ENCODE peak calls at places on chromosomes 4 and X, in six cellular contexts. One of them, this sample, is unnamed.

GRCh38 chr4:165458451-165458850 is 79.6 kb downstream of the CPE start:
- DNase-seq in astrocyte: no peak
- DNase-seq in progenitor cell of endocrine pancreas: no peak
- DNase-seq in HEK293T: no peak
- DNase-seq in LoVo: no peak
- DNase-seq in NCI-H1694: no peak
- DNase-seq in this sample: no peak

GRCh38 chr4:184148871-184149637 is 68.6 kb downstream of the ENPP6 start:
- DNase-seq in HEK293T: no peak
- DNase-seq in progenitor cell of endocrine pancreas: no peak
- DNase-seq in NCI-H1694: no peak
- DNase-seq in astrocyte: no peak
- DNase-seq in LoVo: no peak
- DNase-seq in this sample: no peak

GRCh38 chrX:38811515-38812239 is 10.4 kb downstream of the MID1IP1 start:
- DNase-seq in HEK293T: no peak
- DNase-seq in NCI-H1694: no peak
- DNase-seq in astrocyte: peak
- DNase-seq in progenitor cell of endocrine pancreas: no peak
- DNase-seq in LoVo: no peak
- DNase-seq in this sample: no peak

GRCh38 chrX:130028196-130028595 is 45.8 kb downstream of the BCORL1 start:
- DNase-seq in HEK293T: peak
- DNase-seq in progenitor cell of endocrine pancreas: no peak
- DNase-seq in astrocyte: no peak
- DNase-seq in LoVo: peak
- DNase-seq in NCI-H1694: no peak
- DNase-seq in this sample: peak

GRCh38 chr4:181854142-181854541 is 389.1 kb upstream of the TENM3 start:
- DNase-seq in HEK293T: no peak
- DNase-seq in LoVo: no peak
- DNase-seq in progenitor cell of endocrine pancreas: no peak
- DNase-seq in NCI-H1694: no peak
- DNase-seq in astrocyte: peak
- DNase-seq in this sample: no peak

GRCh38 chr4:38489924-38490639 is 173.9 kb upstream of the KLF3 start:
- DNase-seq in astrocyte: peak
- DNase-seq in LoVo: no peak
- DNase-seq in HEK293T: no peak
- DNase-seq in progenitor cell of endocrine pancreas: no peak
- DNase-seq in NCI-H1694: no peak
- DNase-seq in this sample: no peak

GRCh38 chrX:46298821-46299220 is 246.4 kb downstream of the ZNF674 start:
- DNase-seq in progenitor cell of endocrine pancreas: no peak
- DNase-seq in LoVo: no peak
- DNase-seq in HEK293T: no peak
- DNase-seq in NCI-H1694: no peak
- DNase-seq in astrocyte: peak
- DNase-seq in this sample: no peak

GRCh38 chr4:170672571-170672970 is 582.8 kb upstream of the AADAT start:
- DNase-seq in astrocyte: peak
- DNase-seq in LoVo: no peak
- DNase-seq in HEK293T: no peak
- DNase-seq in NCI-H1694: no peak
- DNase-seq in progenitor cell of endocrine pancreas: no peak
- DNase-seq in this sample: no peak

GRCh38 chr4:3654036-3654807 is 112.0 kb upstream of the ADRA2C start:
- DNase-seq in LoVo: no peak
- DNase-seq in progenitor cell of endocrine pancreas: no peak
- DNase-seq in astrocyte: no peak
- DNase-seq in NCI-H1694: no peak
- DNase-seq in HEK293T: no peak
- DNase-seq in this sample: no peak

This sample was measured in HuH-7.